ENCODE peak calls at places on chromosomes 5 and 9, in six cellular contexts. One of them, this sample, is unnamed.

GRCh38 chr9:128684325-128685021 is 4.5 kb upstream of the SET start:
- DNase-seq in stimulated activated CD4-positive, alpha-beta T cell treated with anti-CD3 and anti-CD28 coated beads, Interleukin-12 subunit alpha, Interleukin-12 subunit beta, amount 100 ng/mL, for 24 hours: peak
- DNase-seq in lower lobe of right lung: peak
- DNase-seq in OCI-LY7: peak
- DNase-seq in T-cell: peak
- DNase-seq in HT1080: peak
- DNase-seq in this sample: peak

GRCh38 chr5:11251242-11251641 is 490.2 kb upstream of the DAP start:
- DNase-seq in stimulated activated CD4-positive, alpha-beta T cell treated with anti-CD3 and anti-CD28 coated beads, Interleukin-12 subunit alpha, Interleukin-12 subunit beta, amount 100 ng/mL, for 24 hours: no peak
- DNase-seq in lower lobe of right lung: no peak
- DNase-seq in OCI-LY7: no peak
- DNase-seq in HT1080: peak
- DNase-seq in T-cell: no peak
- DNase-seq in this sample: no peak

GRCh38 chr9:84617415-84617814 is 52.1 kb upstream of the NTRK2 start:
- DNase-seq in lower lobe of right lung: no peak
- DNase-seq in stimulated activated CD4-positive, alpha-beta T cell treated with anti-CD3 and anti-CD28 coated beads, Interleukin-12 subunit alpha, Interleukin-12 subunit beta, amount 100 ng/mL, for 24 hours: no peak
- DNase-seq in HT1080: no peak
- DNase-seq in T-cell: no peak
- DNase-seq in OCI-LY7: no peak
- DNase-seq in this sample: no peak

GRCh38 chr5:84378420-84378819 is 6.3 kb downstream of the EDIL3 start:
- DNase-seq in T-cell: no peak
- DNase-seq in lower lobe of right lung: no peak
- DNase-seq in stimulated activated CD4-positive, alpha-beta T cell treated with anti-CD3 and anti-CD28 coated beads, Interleukin-12 subunit alpha, Interleukin-12 subunit beta, amount 100 ng/mL, for 24 hours: no peak
- DNase-seq in HT1080: peak
- DNase-seq in OCI-LY7: no peak
- DNase-seq in this sample: no peak

GRCh38 chr5:159800131-159800830 is 116.0 kb upstream of the ADRA1B start:
- DNase-seq in stimulated activated CD4-positive, alpha-beta T cell treated with anti-CD3 and anti-CD28 coated beads, Interleukin-12 subunit alpha, Interleukin-12 subunit beta, amount 100 ng/mL, for 24 hours: no peak
- DNase-seq in HT1080: no peak
- DNase-seq in T-cell: no peak
- DNase-seq in OCI-LY7: no peak
- DNase-seq in lower lobe of right lung: no peak
- DNase-seq in this sample: no peak

GRCh38 chr9:138096192-138096845 is 218.7 kb downstream of the CACNA1B start:
- DNase-seq in stimulated activated CD4-positive, alpha-beta T cell treated with anti-CD3 and anti-CD28 coated beads, Interleukin-12 subunit alpha, Interleukin-12 subunit beta, amount 100 ng/mL, for 24 hours: no peak
- DNase-seq in T-cell: no peak
- DNase-seq in HT1080: no peak
- DNase-seq in lower lobe of right lung: peak
- DNase-seq in OCI-LY7: no peak
- DNase-seq in this sample: no peak

GRCh38 chr5:108529381-108529780 is 147.5 kb upstream of the FBXL17 start:
- DNase-seq in stimulated activated CD4-positive, alpha-beta T cell treated with anti-CD3 and anti-CD28 coated beads, Interleukin-12 subunit alpha, Interleukin-12 subunit beta, amount 100 ng/mL, for 24 hours: no peak
- DNase-seq in HT1080: peak
- DNase-seq in T-cell: no peak
- DNase-seq in lower lobe of right lung: no peak
- DNase-seq in OCI-LY7: no peak
- DNase-seq in this sample: no peak

GRCh38 chr5:121795511-121795910 is 56.2 kb upstream of the FTMT start:
- DNase-seq in lower lobe of right lung: no peak
- DNase-seq in OCI-LY7: no peak
- DNase-seq in HT1080: no peak
- DNase-seq in stimulated activated CD4-positive, alpha-beta T cell treated with anti-CD3 and anti-CD28 coated beads, Interleukin-12 subunit alpha, Interleukin-12 subunit beta, amount 100 ng/mL, for 24 hours: no peak
- DNase-seq in T-cell: no peak
- DNase-seq in this sample: no peak

GRCh38 chr5:122121782-122122465 is 7.4 kb upstream of the ZNF474 start:
- DNase-seq in T-cell: no peak
- DNase-seq in HT1080: peak
- DNase-seq in OCI-LY7: no peak
- DNase-seq in stimulated activated CD4-positive, alpha-beta T cell treated with anti-CD3 and anti-CD28 coated beads, Interleukin-12 subunit alpha, Interleukin-12 subunit beta, amount 100 ng/mL, for 24 hours: no peak
- DNase-seq in lower lobe of right lung: no peak
- DNase-seq in this sample: no peak

GRCh38 chr5:127705120-127705892 is 2.1 kb downstream of the CCDC192 start:
- DNase-seq in lower lobe of right lung: no peak
- DNase-seq in T-cell: no peak
- DNase-seq in HT1080: peak
- DNase-seq in OCI-LY7: no peak
- DNase-seq in stimulated activated CD4-positive, alpha-beta T cell treated with anti-CD3 and anti-CD28 coated beads, Interleukin-12 subunit alpha, Interleukin-12 subunit beta, amount 100 ng/mL, for 24 hours: no peak
- DNase-seq in this sample: no peak

GRCh38 chr9:27784999-27785713 is 211.9 kb upstream of the C9orf72 start:
- DNase-seq in T-cell: no peak
- DNase-seq in OCI-LY7: no peak
- DNase-seq in HT1080: peak
- DNase-seq in stimulated activated CD4-positive, alpha-beta T cell treated with anti-CD3 and anti-CD28 coated beads, Interleukin-12 subunit alpha, Interleukin-12 subunit beta, amount 100 ng/mL, for 24 hours: no peak
- DNase-seq in lower lobe of right lung: no peak
- DNase-seq in this sample: no peak

GRCh38 chr5:172870807-172871431 is 36.9 kb downstream of the ERGIC1 start:
- DNase-seq in lower lobe of right lung: peak
- DNase-seq in stimulated activated CD4-positive, alpha-beta T cell treated with anti-CD3 and anti-CD28 coated beads, Interleukin-12 subunit alpha, Interleukin-12 subunit beta, amount 100 ng/mL, for 24 hours: no peak
- DNase-seq in T-cell: no peak
- DNase-seq in OCI-LY7: no peak
- DNase-seq in HT1080: no peak
- DNase-seq in this sample: no peak

GRCh38 chr5:108634251-108634950 is 113.3 kb upstream of the FER start:
- DNase-seq in T-cell: no peak
- DNase-seq in OCI-LY7: no peak
- DNase-seq in HT1080: no peak
- DNase-seq in lower lobe of right lung: no peak
- DNase-seq in stimulated activated CD4-positive, alpha-beta T cell treated with anti-CD3 and anti-CD28 coated beads, Interleukin-12 subunit alpha, Interleukin-12 subunit beta, amount 100 ng/mL, for 24 hours: no peak
- DNase-seq in this sample: no peak

GRCh38 chr9:116002624-116003023 is 151.0 kb upstream of the PAPPA start:
- DNase-seq in OCI-LY7: no peak
- DNase-seq in T-cell: no peak
- DNase-seq in stimulated activated CD4-positive, alpha-beta T cell treated with anti-CD3 and anti-CD28 coated beads, Interleukin-12 subunit alpha, Interleukin-12 subunit beta, amount 100 ng/mL, for 24 hours: no peak
- DNase-seq in lower lobe of right lung: no peak
- DNase-seq in HT1080: peak
- DNase-seq in this sample: peak

GRCh38 chr5:176692835-176693476 is 45.7 kb downstream of the TSPAN17 start:
- DNase-seq in lower lobe of right lung: no peak
- DNase-seq in OCI-LY7: no peak
- DNase-seq in HT1080: no peak
- DNase-seq in stimulated activated CD4-positive, alpha-beta T cell treated with anti-CD3 and anti-CD28 coated beads, Interleukin-12 subunit alpha, Interleukin-12 subunit beta, amount 100 ng/mL, for 24 hours: no peak
- DNase-seq in T-cell: no peak
- DNase-seq in this sample: no peak

GRCh38 chr5:1663186-1663585 is 136.5 kb downstream of the MRPL36 start:
- DNase-seq in lower lobe of right lung: no peak
- DNase-seq in T-cell: no peak
- DNase-seq in OCI-LY7: no peak
- DNase-seq in HT1080: no peak
- DNase-seq in stimulated activated CD4-positive, alpha-beta T cell treated with anti-CD3 and anti-CD28 coated beads, Interleukin-12 subunit alpha, Interleukin-12 subunit beta, amount 100 ng/mL, for 24 hours: no peak
- DNase-seq in this sample: no peak

GRCh38 chr5:169218176-169218575 is 82.8 kb downstream of the SLIT3 start:
- DNase-seq in lower lobe of right lung: no peak
- DNase-seq in T-cell: no peak
- DNase-seq in OCI-LY7: no peak
- DNase-seq in stimulated activated CD4-positive, alpha-beta T cell treated with anti-CD3 and anti-CD28 coated beads, Interleukin-12 subunit alpha, Interleukin-12 subunit beta, amount 100 ng/mL, for 24 hours: no peak
- DNase-seq in HT1080: no peak
- DNase-seq in this sample: no peak

GRCh38 chr9:137167752-137168574 is 1.9 kb downstream of the LRRC26 start:
- DNase-seq in T-cell: no peak
- DNase-seq in stimulated activated CD4-positive, alpha-beta T cell treated with anti-CD3 and anti-CD28 coated beads, Interleukin-12 subunit alpha, Interleukin-12 subunit beta, amount 100 ng/mL, for 24 hours: no peak
- DNase-seq in lower lobe of right lung: no peak
- DNase-seq in OCI-LY7: no peak
- DNase-seq in HT1080: no peak
- DNase-seq in this sample: no peak

GRCh38 chr5:181212080-181212479 is 7.1 kb upstream of the TRIM7 start:
- DNase-seq in stimulated activated CD4-positive, alpha-beta T cell treated with anti-CD3 and anti-CD28 coated beads, Interleukin-12 subunit alpha, Interleukin-12 subunit beta, amount 100 ng/mL, for 24 hours: no peak
- DNase-seq in T-cell: no peak
- DNase-seq in HT1080: no peak
- DNase-seq in lower lobe of right lung: no peak
- DNase-seq in OCI-LY7: no peak
- DNase-seq in this sample: no peak

GRCh38 chr5:36029914-36030313 is 36.8 kb downstream of the UGT3A2 start:
- DNase-seq in OCI-LY7: no peak
- DNase-seq in stimulated activated CD4-positive, alpha-beta T cell treated with anti-CD3 and anti-CD28 coated beads, Interleukin-12 subunit alpha, Interleukin-12 subunit beta, amount 100 ng/mL, for 24 hours: no peak
- DNase-seq in lower lobe of right lung: no peak
- DNase-seq in HT1080: no peak
- DNase-seq in T-cell: no peak
- DNase-seq in this sample: no peak

GRCh38 chr5:180121799-180122198 is 50.2 kb upstream of the RNF130 start:
- DNase-seq in lower lobe of right lung: no peak
- DNase-seq in T-cell: no peak
- DNase-seq in HT1080: no peak
- DNase-seq in OCI-LY7: no peak
- DNase-seq in stimulated activated CD4-positive, alpha-beta T cell treated with anti-CD3 and anti-CD28 coated beads, Interleukin-12 subunit alpha, Interleukin-12 subunit beta, amount 100 ng/mL, for 24 hours: no peak
- DNase-seq in this sample: no peak

GRCh38 chr5:88245241-88245892 is 23.3 kb downstream of the TMEM161B start:
- DNase-seq in lower lobe of right lung: no peak
- DNase-seq in OCI-LY7: no peak
- DNase-seq in HT1080: no peak
- DNase-seq in T-cell: no peak
- DNase-seq in stimulated activated CD4-positive, alpha-beta T cell treated with anti-CD3 and anti-CD28 coated beads, Interleukin-12 subunit alpha, Interleukin-12 subunit beta, amount 100 ng/mL, for 24 hours: no peak
- DNase-seq in this sample: no peak

GRCh38 chr9:137150485-137151060 is 11.6 kb downstream of the GRIN1 start:
- DNase-seq in HT1080: peak
- DNase-seq in T-cell: no peak
- DNase-seq in OCI-LY7: peak
- DNase-seq in lower lobe of right lung: no peak
- DNase-seq in stimulated activated CD4-positive, alpha-beta T cell treated with anti-CD3 and anti-CD28 coated beads, Interleukin-12 subunit alpha, Interleukin-12 subunit beta, amount 100 ng/mL, for 24 hours: peak
- DNase-seq in this sample: no peak

GRCh38 chr9:22203371-22204138 is 194.4 kb upstream of the CDKN2B start:
- DNase-seq in OCI-LY7: no peak
- DNase-seq in stimulated activated CD4-positive, alpha-beta T cell treated with anti-CD3 and anti-CD28 coated beads, Interleukin-12 subunit alpha, Interleukin-12 subunit beta, amount 100 ng/mL, for 24 hours: no peak
- DNase-seq in lower lobe of right lung: no peak
- DNase-seq in T-cell: no peak
- DNase-seq in HT1080: peak
- DNase-seq in this sample: no peak

GRCh38 chr9:93120846-93121315 is 13.2 kb downstream of the NINJ1 start:
- DNase-seq in HT1080: no peak
- DNase-seq in T-cell: no peak
- DNase-seq in stimulated activated CD4-positive, alpha-beta T cell treated with anti-CD3 and anti-CD28 coated beads, Interleukin-12 subunit alpha, Interleukin-12 subunit beta, amount 100 ng/mL, for 24 hours: no peak
- DNase-seq in lower lobe of right lung: peak
- DNase-seq in OCI-LY7: no peak
- DNase-seq in this sample: no peak

GRCh38 chr9:114001794-114002261 is 76.3 kb downstream of the AMBP start:
- DNase-seq in HT1080: no peak
- DNase-seq in stimulated activated CD4-positive, alpha-beta T cell treated with anti-CD3 and anti-CD28 coated beads, Interleukin-12 subunit alpha, Interleukin-12 subunit beta, amount 100 ng/mL, for 24 hours: no peak
- DNase-seq in OCI-LY7: no peak
- DNase-seq in T-cell: no peak
- DNase-seq in lower lobe of right lung: no peak
- DNase-seq in this sample: no peak

GRCh38 chr9:98751210-98751609 is 42.5 kb upstream of the GABBR2 start:
- DNase-seq in T-cell: no peak
- DNase-seq in HT1080: no peak
- DNase-seq in stimulated activated CD4-positive, alpha-beta T cell treated with anti-CD3 and anti-CD28 coated beads, Interleukin-12 subunit alpha, Interleukin-12 subunit beta, amount 100 ng/mL, for 24 hours: no peak
- DNase-seq in OCI-LY7: no peak
- DNase-seq in lower lobe of right lung: no peak
- DNase-seq in this sample: no peak

GRCh38 chr9:2339416-2339815 is 282.2 kb upstream of the VLDLR start:
- DNase-seq in HT1080: no peak
- DNase-seq in lower lobe of right lung: no peak
- DNase-seq in T-cell: no peak
- DNase-seq in OCI-LY7: no peak
- DNase-seq in stimulated activated CD4-positive, alpha-beta T cell treated with anti-CD3 and anti-CD28 coated beads, Interleukin-12 subunit alpha, Interleukin-12 subunit beta, amount 100 ng/mL, for 24 hours: no peak
- DNase-seq in this sample: no peak

GRCh38 chr5:178130576-178131445 is at the start of gene RMND5B:
- DNase-seq in HT1080: peak
- DNase-seq in OCI-LY7: peak
- DNase-seq in lower lobe of right lung: peak
- DNase-seq in stimulated activated CD4-positive, alpha-beta T cell treated with anti-CD3 and anti-CD28 coated beads, Interleukin-12 subunit alpha, Interleukin-12 subunit beta, amount 100 ng/mL, for 24 hours: peak
- DNase-seq in T-cell: peak
- DNase-seq in this sample: peak

GRCh38 chr9:69582544-69583297 is 89.5 kb downstream of the APBA1 start:
- DNase-seq in T-cell: no peak
- DNase-seq in stimulated activated CD4-positive, alpha-beta T cell treated with anti-CD3 and anti-CD28 coated beads, Interleukin-12 subunit alpha, Interleukin-12 subunit beta, amount 100 ng/mL, for 24 hours: no peak
- DNase-seq in OCI-LY7: no peak
- DNase-seq in lower lobe of right lung: no peak
- DNase-seq in HT1080: peak
- DNase-seq in this sample: no peak

GRCh38 chr9:35962126-35962906 is 4.4 kb upstream of the OR2S2 start:
- DNase-seq in lower lobe of right lung: no peak
- DNase-seq in stimulated activated CD4-positive, alpha-beta T cell treated with anti-CD3 and anti-CD28 coated beads, Interleukin-12 subunit alpha, Interleukin-12 subunit beta, amount 100 ng/mL, for 24 hours: no peak
- DNase-seq in T-cell: no peak
- DNase-seq in OCI-LY7: no peak
- DNase-seq in HT1080: peak
- DNase-seq in this sample: no peak

GRCh38 chr9:107518037-107518786 is 28.6 kb upstream of the KLF4 start:
- DNase-seq in HT1080: no peak
- DNase-seq in stimulated activated CD4-positive, alpha-beta T cell treated with anti-CD3 and anti-CD28 coated beads, Interleukin-12 subunit alpha, Interleukin-12 subunit beta, amount 100 ng/mL, for 24 hours: no peak
- DNase-seq in OCI-LY7: no peak
- DNase-seq in lower lobe of right lung: no peak
- DNase-seq in T-cell: no peak
- DNase-seq in this sample: no peak

GRCh38 chr5:41683181-41683580 is 172.8 kb upstream of the PLCXD3 start:
- DNase-seq in OCI-LY7: no peak
- DNase-seq in HT1080: no peak
- DNase-seq in T-cell: no peak
- DNase-seq in lower lobe of right lung: no peak
- DNase-seq in stimulated activated CD4-positive, alpha-beta T cell treated with anti-CD3 and anti-CD28 coated beads, Interleukin-12 subunit alpha, Interleukin-12 subunit beta, amount 100 ng/mL, for 24 hours: no peak
- DNase-seq in this sample: no peak

GRCh38 chr9:92328225-92328624 is 2.5 kb downstream of the CENPP start:
- DNase-seq in HT1080: peak
- DNase-seq in T-cell: no peak
- DNase-seq in lower lobe of right lung: no peak
- DNase-seq in OCI-LY7: peak
- DNase-seq in stimulated activated CD4-positive, alpha-beta T cell treated with anti-CD3 and anti-CD28 coated beads, Interleukin-12 subunit alpha, Interleukin-12 subunit beta, amount 100 ng/mL, for 24 hours: no peak
- DNase-seq in this sample: no peak

GRCh38 chr5:145471831-145472616 is 363.1 kb downstream of the PRELID2 start:
- DNase-seq in T-cell: no peak
- DNase-seq in OCI-LY7: no peak
- DNase-seq in lower lobe of right lung: no peak
- DNase-seq in HT1080: peak
- DNase-seq in stimulated activated CD4-positive, alpha-beta T cell treated with anti-CD3 and anti-CD28 coated beads, Interleukin-12 subunit alpha, Interleukin-12 subunit beta, amount 100 ng/mL, for 24 hours: no peak
- DNase-seq in this sample: no peak

GRCh38 chr5:147051193-147051592 is 172.6 kb upstream of the PPP2R2B start:
- DNase-seq in lower lobe of right lung: no peak
- DNase-seq in HT1080: peak
- DNase-seq in OCI-LY7: no peak
- DNase-seq in T-cell: no peak
- DNase-seq in stimulated activated CD4-positive, alpha-beta T cell treated with anti-CD3 and anti-CD28 coated beads, Interleukin-12 subunit alpha, Interleukin-12 subunit beta, amount 100 ng/mL, for 24 hours: no peak
- DNase-seq in this sample: no peak

GRCh38 chr9:81227507-81228245 is 461.7 kb downstream of the TLE1 start:
- DNase-seq in T-cell: no peak
- DNase-seq in lower lobe of right lung: no peak
- DNase-seq in stimulated activated CD4-positive, alpha-beta T cell treated with anti-CD3 and anti-CD28 coated beads, Interleukin-12 subunit alpha, Interleukin-12 subunit beta, amount 100 ng/mL, for 24 hours: no peak
- DNase-seq in HT1080: no peak
- DNase-seq in OCI-LY7: no peak
- DNase-seq in this sample: no peak

GRCh38 chr5:138789771-138790242 is 36.6 kb downstream of the CTNNA1 start:
- DNase-seq in lower lobe of right lung: no peak
- DNase-seq in OCI-LY7: peak
- DNase-seq in HT1080: peak
- DNase-seq in stimulated activated CD4-positive, alpha-beta T cell treated with anti-CD3 and anti-CD28 coated beads, Interleukin-12 subunit alpha, Interleukin-12 subunit beta, amount 100 ng/mL, for 24 hours: no peak
- DNase-seq in T-cell: no peak
- DNase-seq in this sample: no peak

GRCh38 chr9:87869082-87869481 is 13.6 kb upstream of the SPATA31E1 start:
- DNase-seq in OCI-LY7: no peak
- DNase-seq in stimulated activated CD4-positive, alpha-beta T cell treated with anti-CD3 and anti-CD28 coated beads, Interleukin-12 subunit alpha, Interleukin-12 subunit beta, amount 100 ng/mL, for 24 hours: no peak
- DNase-seq in T-cell: no peak
- DNase-seq in HT1080: no peak
- DNase-seq in lower lobe of right lung: no peak
- DNase-seq in this sample: no peak